ENCODE peak calls at places on chromosome 10, in ten cellular contexts. One of them, this sample, is unnamed.

GRCh38 chr10:49448924-49449323 is 53.0 kb upstream of the DRGX start:
- DNase-seq in iPS DF 6.9: no peak
- DNase-seq in Panc1: no peak
- DNase-seq in CD4-positive, CD25-positive, alpha-beta regulatory T cell: no peak
- DNase-seq in HuH-7: no peak
- DNase-seq in NCI-H774: no peak
- DNase-seq in NCI-H2171 treated with DMSO at 0.1 percent for 48 hours: no peak
- DNase-seq in left lung: no peak
- DNase-seq in WTC11: no peak
- DNase-seq in body of pancreas: no peak
- DNase-seq in this sample: no peak

GRCh38 chr10:70271996-70272924 is 11.5 kb downstream of the NPFFR1 start:
- DNase-seq in CD4-positive, CD25-positive, alpha-beta regulatory T cell: no peak
- DNase-seq in body of pancreas: no peak
- DNase-seq in WTC11: no peak
- DNase-seq in iPS DF 6.9: no peak
- DNase-seq in NCI-H774: no peak
- DNase-seq in HuH-7: no peak
- DNase-seq in Panc1: no peak
- DNase-seq in NCI-H2171 treated with DMSO at 0.1 percent for 48 hours: no peak
- DNase-seq in left lung: no peak
- DNase-seq in this sample: peak; percentile 1

GRCh38 chr10:3484306-3485187 is 300.5 kb downstream of the KLF6 start:
- DNase-seq in WTC11: no peak
- DNase-seq in Panc1: no peak
- DNase-seq in NCI-H774: no peak
- DNase-seq in CD4-positive, CD25-positive, alpha-beta regulatory T cell: no peak
- DNase-seq in iPS DF 6.9: no peak
- DNase-seq in NCI-H2171 treated with DMSO at 0.1 percent for 48 hours: no peak
- DNase-seq in HuH-7: no peak
- DNase-seq in body of pancreas: no peak
- DNase-seq in left lung: no peak
- DNase-seq in this sample: no peak

GRCh38 chr10:43322769-43323168 is 48.7 kb upstream of the FXYD4 start:
- DNase-seq in body of pancreas: peak; percentile 91
- DNase-seq in NCI-H2171 treated with DMSO at 0.1 percent for 48 hours: no peak
- DNase-seq in NCI-H774: peak; percentile 76
- DNase-seq in left lung: peak; percentile 95
- DNase-seq in Panc1: no peak
- DNase-seq in HuH-7: no peak
- DNase-seq in iPS DF 6.9: peak; percentile 82
- DNase-seq in CD4-positive, CD25-positive, alpha-beta regulatory T cell: peak; percentile 89
- DNase-seq in WTC11: peak; percentile 99
- DNase-seq in this sample: peak; percentile 83

GRCh38 chr10:123521076-123521475 is 145.1 kb upstream of the GPR26 start:
- DNase-seq in WTC11: no peak
- DNase-seq in body of pancreas: no peak
- DNase-seq in Panc1: no peak
- DNase-seq in NCI-H2171 treated with DMSO at 0.1 percent for 48 hours: no peak
- DNase-seq in CD4-positive, CD25-positive, alpha-beta regulatory T cell: no peak
- DNase-seq in iPS DF 6.9: no peak
- DNase-seq in NCI-H774: no peak
- DNase-seq in left lung: no peak
- DNase-seq in HuH-7: no peak
- DNase-seq in this sample: no peak

GRCh38 chr10:124526621-124527267 is 65.1 kb downstream of the LHPP start:
- DNase-seq in HuH-7: no peak
- DNase-seq in left lung: peak; percentile 79
- DNase-seq in NCI-H2171 treated with DMSO at 0.1 percent for 48 hours: no peak
- DNase-seq in NCI-H774: no peak
- DNase-seq in WTC11: no peak
- DNase-seq in iPS DF 6.9: no peak
- DNase-seq in Panc1: no peak
- DNase-seq in body of pancreas: no peak
- DNase-seq in CD4-positive, CD25-positive, alpha-beta regulatory T cell: no peak
- DNase-seq in this sample: no peak

GRCh38 chr10:97805960-97806359 is 34.2 kb upstream of the SFRP5 start:
- DNase-seq in CD4-positive, CD25-positive, alpha-beta regulatory T cell: no peak
- DNase-seq in body of pancreas: no peak
- DNase-seq in Panc1: no peak
- DNase-seq in iPS DF 6.9: no peak
- DNase-seq in WTC11: no peak
- DNase-seq in left lung: no peak
- DNase-seq in NCI-H2171 treated with DMSO at 0.1 percent for 48 hours: no peak
- DNase-seq in HuH-7: no peak
- DNase-seq in NCI-H774: no peak
- DNase-seq in this sample: no peak

GRCh38 chr10:103822795-103823194 is 32.6 kb downstream of the SH3PXD2A start:
- DNase-seq in WTC11: no peak
- DNase-seq in CD4-positive, CD25-positive, alpha-beta regulatory T cell: no peak
- DNase-seq in Panc1: no peak
- DNase-seq in left lung: no peak
- DNase-seq in iPS DF 6.9: no peak
- DNase-seq in NCI-H774: no peak
- DNase-seq in HuH-7: no peak
- DNase-seq in body of pancreas: no peak
- DNase-seq in NCI-H2171 treated with DMSO at 0.1 percent for 48 hours: no peak
- DNase-seq in this sample: no peak

GRCh38 chr10:77836299-77836820 is 90.2 kb downstream of the DLG5 start:
- DNase-seq in body of pancreas: no peak
- DNase-seq in Panc1: no peak
- DNase-seq in iPS DF 6.9: no peak
- DNase-seq in NCI-H774: no peak
- DNase-seq in NCI-H2171 treated with DMSO at 0.1 percent for 48 hours: no peak
- DNase-seq in CD4-positive, CD25-positive, alpha-beta regulatory T cell: peak; percentile 88
- DNase-seq in HuH-7: no peak
- DNase-seq in WTC11: no peak
- DNase-seq in left lung: no peak
- DNase-seq in this sample: no peak

GRCh38 chr10:86936661-86937501 is 20.5 kb downstream of the MMRN2 start:
- DNase-seq in body of pancreas: peak; percentile 50
- DNase-seq in Panc1: no peak
- DNase-seq in left lung: no peak
- DNase-seq in NCI-H774: no peak
- DNase-seq in NCI-H2171 treated with DMSO at 0.1 percent for 48 hours: no peak
- DNase-seq in WTC11: peak; percentile 7
- DNase-seq in HuH-7: no peak
- DNase-seq in CD4-positive, CD25-positive, alpha-beta regulatory T cell: no peak
- DNase-seq in iPS DF 6.9: no peak
- DNase-seq in this sample: no peak

GRCh38 chr10:5305374-5305773 is 59.4 kb upstream of the UCN3 start:
- DNase-seq in CD4-positive, CD25-positive, alpha-beta regulatory T cell: no peak
- DNase-seq in HuH-7: no peak
- DNase-seq in left lung: no peak
- DNase-seq in Panc1: no peak
- DNase-seq in body of pancreas: peak; percentile 25
- DNase-seq in WTC11: no peak
- DNase-seq in iPS DF 6.9: no peak
- DNase-seq in NCI-H774: no peak
- DNase-seq in NCI-H2171 treated with DMSO at 0.1 percent for 48 hours: no peak
- DNase-seq in this sample: no peak

GRCh38 chr10:119267384-119267783 is 60.0 kb downstream of the GRK5 start:
- DNase-seq in body of pancreas: no peak
- DNase-seq in Panc1: no peak
- DNase-seq in CD4-positive, CD25-positive, alpha-beta regulatory T cell: no peak
- DNase-seq in NCI-H2171 treated with DMSO at 0.1 percent for 48 hours: no peak
- DNase-seq in left lung: no peak
- DNase-seq in WTC11: no peak
- DNase-seq in NCI-H774: no peak
- DNase-seq in HuH-7: no peak
- DNase-seq in iPS DF 6.9: no peak
- DNase-seq in this sample: no peak

GRCh38 chr10:46526682-46527038 is 29.8 kb downstream of the GPRIN2 start:
- DNase-seq in NCI-H774: no peak
- DNase-seq in CD4-positive, CD25-positive, alpha-beta regulatory T cell: no peak
- DNase-seq in HuH-7: no peak
- DNase-seq in body of pancreas: peak; percentile 39
- DNase-seq in left lung: peak; percentile 80
- DNase-seq in NCI-H2171 treated with DMSO at 0.1 percent for 48 hours: no peak
- DNase-seq in Panc1: no peak
- DNase-seq in WTC11: peak; percentile 26
- DNase-seq in iPS DF 6.9: no peak
- DNase-seq in this sample: peak; percentile 20

GRCh38 chr10:95845411-95845810 is 62.4 kb upstream of the CC2D2B start:
- DNase-seq in NCI-H774: no peak
- DNase-seq in iPS DF 6.9: no peak
- DNase-seq in body of pancreas: no peak
- DNase-seq in NCI-H2171 treated with DMSO at 0.1 percent for 48 hours: no peak
- DNase-seq in CD4-positive, CD25-positive, alpha-beta regulatory T cell: peak; percentile 64
- DNase-seq in HuH-7: no peak
- DNase-seq in Panc1: no peak
- DNase-seq in WTC11: no peak
- DNase-seq in left lung: no peak
- DNase-seq in this sample: no peak